ENCODE peak calls at places on chromosome 7, in seven cellular contexts. T, O, R, X, P, V and A are unnamed samples. For H3K4me1, the result is how much of the 10 kb centered on the place peaks cover.

GRCh38 chr7:17013204-17013603 is 131.4 kb upstream of the AGR3 start:
- DNase-seq in T (no peak), X (no peak), V (no peak), P (no peak), R (no peak), O (no peak), A (no peak)

GRCh38 chr7:44325181-44325671 is at the start of gene CAMK2B:
- DNase-seq in R (no peak), O (no peak), P (peak), X (no peak), V (no peak), T (no peak), A (peak)

GRCh38 chr7:128889121-128889520 is 21.4 kb downstream of the KCP start:
- DNase-seq in X (no peak), O (no peak), P (no peak), V (peak), T (no peak), R (no peak), A (no peak)

GRCh38 chr7:120725376-120726039 is 132.4 kb downstream of the TSPAN12 start:
- DNase-seq in R (no peak), O (peak), X (peak), V (no peak), P (peak), T (no peak), A (peak)

GRCh38 chr7:18293759-18294158 is 201.8 kb upstream of the HDAC9 start:
- DNase-seq in T (no peak), V (no peak), O (no peak), X (no peak), P (no peak), R (no peak), A (no peak)

GRCh38 chr7:6160191-6160623 is 112.2 kb downstream of the CYTH3 start:
- DNase-seq in P (peak), O (no peak), T (no peak), V (no peak), R (peak), X (peak), A (peak)

GRCh38 chr7:135195968-135196629 is 15.2 kb downstream of the WDR91 start:
- DNase-seq in X (no peak), O (no peak), R (no peak), V (peak), P (no peak), T (no peak), A (no peak)

GRCh38 chr7:38660427-38661099 is 29.4 kb upstream of the AMPH start:
- DNase-seq in O (peak), R (peak), T (no peak), P (peak), V (peak), X (peak), A (peak)

GRCh38 chr7:96236198-96237039 is 85.5 kb downstream of the SLC25A13 start:
- DNase-seq in R (no peak), T (peak), X (peak), V (no peak), O (peak), P (peak), A (peak)

GRCh38 chr7:22561356-22561755 is 61.4 kb upstream of the STEAP1B start:
- DNase-seq in T (peak), V (no peak), X (peak), R (peak), O (no peak), P (peak), A (peak)

GRCh38 chr7:112505495-112505894 is 24.7 kb downstream of the LSMEM1 start:
- DNase-seq in X (peak), R (no peak), P (peak), V (no peak), T (no peak), O (no peak), A (peak)

GRCh38 chr7:76338298-76339084 is 20.3 kb downstream of the YWHAG start:
- DNase-seq in X (peak), O (no peak), T (no peak), P (no peak), R (no peak), V (no peak), A (peak)

GRCh38 chr7:95549818-95550529 is 46.3 kb downstream of the PDK4 start:
- DNase-seq in R (no peak), V (no peak), X (peak), P (no peak), O (peak), T (peak), A (peak)

GRCh38 chr7:74056096-74056915 is 27.3 kb upstream of the LIMK1 start:
- DNase-seq in O (no peak), V (no peak), P (no peak), T (no peak), R (no peak), X (no peak), A (no peak)

GRCh38 chr7:141094336-141095070 is 20.6 kb downstream of the TMEM178B start:
- DNase-seq in P (no peak), R (no peak), T (no peak), V (no peak), X (no peak), O (no peak), A (no peak)

GRCh38 chr7:1825877-1826741 is 156.0 kb downstream of the ELFN1 start:
- DNase-seq in R (no peak), X (no peak), T (no peak), V (peak), O (no peak), P (no peak), A (no peak)

GRCh38 chr7:54725255-54725654 is 33.8 kb downstream of the SEC61G start:
- DNase-seq in O (no peak), P (no peak), V (no peak), R (no peak), X (no peak), T (no peak), A (no peak)

GRCh38 chr7:79868010-79868409 is 266.6 kb upstream of the GNAI1 start:
- DNase-seq in X (peak), T (no peak), V (no peak), O (no peak), R (no peak), P (no peak), A (peak)

GRCh38 chr7:7017707-7018265 is 164.6 kb upstream of the C1GALT1 start:
- DNase-seq in T (no peak), V (no peak), X (no peak), R (no peak), O (no peak), P (no peak), A (no peak)

GRCh38 chr7:124086843-124087242 is 54.0 kb upstream of the TMEM229A start:
- DNase-seq in P (no peak), X (no peak), O (no peak), T (no peak), V (no peak), R (no peak), A (no peak)

GRCh38 chr7:12861070-12861469 is 173.6 kb downstream of the ARL4A start:
- DNase-seq in X (no peak), R (no peak), P (no peak), V (no peak), T (no peak), O (no peak), A (no peak)

GRCh38 chr7:50837965-50838364 is 55.3 kb upstream of the GRB10 start:
- DNase-seq in V (no peak), P (no peak), R (no peak), O (no peak), T (no peak), X (no peak), A (peak)

GRCh38 chr7:93048136-93048930 is 69.4 kb downstream of the SAMD9 start:
- DNase-seq in P (no peak), X (no peak), V (no peak), O (no peak), R (no peak), T (no peak), A (no peak)

GRCh38 chr7:30799206-30799975 is 28.2 kb downstream of the MINDY4 start:
- DNase-seq in T (peak), V (no peak), R (no peak), P (no peak), O (no peak), X (peak), A (peak)

GRCh38 chr7:20786779-20787651 is at the start of gene SP8:
- DNase-seq in O (no peak), P (peak), R (peak), V (no peak), X (peak), T (no peak), A (peak)

GRCh38 chr7:141788296-141788695 is 1.7 kb upstream of the TAS2R5 start:
- DNase-seq in O (no peak), R (no peak), X (no peak), P (no peak), T (no peak), V (no peak), A (no peak)

GRCh38 chr7:120320218-120320961 is 47.4 kb downstream of the KCND2 start:
- DNase-seq in X (no peak), V (no peak), O (no peak), R (peak), T (no peak), P (no peak), A (no peak)

GRCh38 chr7:106258789-106259188 is 26.0 kb downstream of the NAMPT start:
- DNase-seq in T (no peak), R (no peak), P (no peak), O (no peak), X (no peak), V (no peak), A (no peak)

GRCh38 chr7:106256137-106256536 is 28.6 kb downstream of the NAMPT start:
- DNase-seq in T (no peak), X (no peak), O (no peak), V (no peak), R (no peak), P (no peak), A (no peak)

GRCh38 chr7:106255246-106255645 is 29.5 kb downstream of the NAMPT start:
- DNase-seq in O (no peak), T (no peak), V (no peak), R (no peak), X (no peak), P (no peak), A (no peak)

GRCh38 chr7:106260136-106260561 is 24.6 kb downstream of the NAMPT start:
- DNase-seq in P (no peak), R (no peak), X (no peak), V (no peak), T (no peak), O (no peak), A (no peak)

DNA sequence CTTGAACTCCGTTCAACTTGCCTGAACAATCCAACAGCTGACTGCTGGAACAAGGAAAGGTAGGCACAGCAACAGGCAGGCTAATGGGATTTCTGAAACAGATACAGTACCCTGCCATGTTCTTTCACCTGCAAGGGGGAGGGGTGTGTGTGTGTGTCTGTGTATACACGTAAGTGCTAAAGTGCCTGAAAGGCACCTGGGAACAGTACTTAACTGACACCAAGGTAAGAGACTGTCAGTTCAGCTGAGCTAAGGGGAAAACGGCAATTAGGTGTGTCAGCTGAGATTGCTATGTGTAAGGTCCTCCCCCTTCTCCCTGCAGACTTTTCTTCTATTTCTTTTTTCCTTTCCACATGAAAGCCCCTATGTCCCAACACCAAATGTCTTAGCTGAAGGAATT is 27.0 kb downstream of the NAMPT start:
- DNase-seq in V (no peak), X (no peak), T (no peak), P (no peak), R (no peak), O (no peak), A (no peak)
- H3K4me1 ChIP-seq in V (under half), X (under half), T (under half), P (under half), R (under half), O (under half), A (under half)

GRCh38 chr7:33986456-33986855 is 81.1 kb downstream of the BMPER start:
- DNase-seq in R (no peak), O (no peak), V (no peak), P (no peak), T (no peak), X (no peak), A (no peak)
- H3K4me1 ChIP-seq in R (under half), O (under half), V (under half), P (under half), T (under half), X (under half), A (under half)

DNA sequence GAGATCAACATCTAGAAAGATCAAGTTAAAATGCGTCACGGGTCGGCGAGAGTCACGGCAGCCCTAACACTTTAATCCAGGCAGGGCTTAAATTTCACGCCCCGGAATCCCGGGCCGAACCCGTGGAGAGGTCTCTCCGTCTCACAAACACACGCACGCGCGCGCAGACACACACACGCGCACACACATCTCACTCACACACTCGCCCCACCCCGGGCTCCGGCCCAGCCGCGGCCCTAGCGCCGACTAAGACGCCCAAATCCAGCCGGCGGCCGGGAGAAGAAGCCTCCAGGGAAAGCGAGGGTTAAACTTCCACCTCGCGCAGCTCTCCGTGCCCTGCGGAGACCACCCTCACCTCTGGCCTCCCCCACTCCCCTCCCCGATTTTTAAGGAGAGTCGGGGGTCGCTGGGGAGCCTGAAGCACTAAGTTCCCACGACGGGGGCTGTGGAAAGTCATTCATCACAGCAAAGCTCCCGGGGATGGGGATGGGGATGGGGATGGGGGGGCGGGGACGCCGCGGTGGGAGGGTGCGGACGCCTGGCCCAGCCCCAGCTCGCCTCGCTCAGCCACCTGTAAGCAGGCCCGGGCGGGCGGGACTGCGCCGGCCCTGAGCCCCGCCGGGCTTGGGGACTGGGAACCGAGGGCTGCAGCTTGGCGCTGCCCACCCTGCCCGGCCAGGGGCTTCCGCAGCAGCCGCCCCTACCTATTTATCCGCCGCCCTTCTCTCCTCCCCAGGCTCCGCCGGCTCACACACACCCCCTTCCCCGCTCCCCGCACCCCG is 1.6 kb downstream of the PDGFA start:
- DNase-seq in P (peak), V (no peak), R (peak), X (peak), O (no peak), T (no peak), A (peak)
- H3K4me1 ChIP-seq in P (under half), V (half or more), R (under half), X (under half), O (half or more), T (under half), A (under half)

GRCh38 chr7:46209611-46210170 is 288.6 kb upstream of the IGFBP3 start:
- DNase-seq in V (no peak), X (no peak), R (no peak), O (no peak), P (no peak), T (no peak), A (no peak)

GRCh38 chr7:46208635-46209525 is 287.8 kb upstream of the IGFBP3 start:
- DNase-seq in V (no peak), X (no peak), R (no peak), P (no peak), T (no peak), O (no peak), A (no peak)

GRCh38 chr7:46206474-46207060 is 285.5 kb upstream of the IGFBP3 start:
- DNase-seq in P (no peak), O (no peak), V (no peak), R (no peak), X (no peak), T (no peak), A (no peak)

GRCh38 chr7:46210467-46210866 is 289.4 kb upstream of the IGFBP3 start:
- DNase-seq in X (no peak), O (no peak), P (no peak), R (no peak), T (no peak), V (no peak), A (peak)

DNA sequence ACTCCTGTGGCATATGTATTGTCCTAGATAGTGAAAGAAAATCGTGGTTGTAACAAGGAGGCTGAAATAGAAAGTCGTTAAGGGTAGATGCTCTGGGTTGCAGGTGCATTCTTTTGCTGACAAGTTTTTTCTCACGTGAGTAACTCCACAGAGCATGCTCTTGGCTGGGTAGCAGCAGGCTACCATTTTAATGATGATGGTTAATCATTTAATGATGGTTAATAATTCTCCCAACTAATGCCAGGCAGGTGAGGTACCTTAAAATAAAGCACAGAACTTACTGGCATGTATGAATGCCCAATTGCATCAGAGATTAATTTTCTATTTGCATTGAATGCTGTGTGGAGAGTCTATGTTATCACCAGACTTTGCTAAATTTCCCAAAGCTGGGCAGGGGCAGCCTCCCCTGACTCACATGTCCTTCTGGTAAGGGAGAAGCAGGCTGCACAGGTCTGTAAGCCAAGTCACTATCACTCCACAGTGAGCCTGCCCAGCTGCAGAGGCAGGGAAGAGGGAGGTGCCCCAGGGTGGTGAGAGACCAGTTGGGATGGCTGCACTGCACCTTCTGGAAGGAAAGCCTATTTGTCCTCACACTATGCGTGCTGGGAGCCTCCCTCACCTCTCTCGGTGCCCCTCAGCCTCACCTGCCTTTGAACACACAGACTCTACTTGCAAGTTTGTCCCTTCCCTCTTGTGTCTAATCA is 287.0 kb upstream of the IGFBP3 start:
- DNase-seq in T (no peak), R (no peak), P (no peak), O (no peak), V (no peak), X (no peak), A (no peak)
- H3K4me1 ChIP-seq in T (under half), R (under half), P (under half), O (under half), V (under half), X (under half), A (under half)

DNA sequence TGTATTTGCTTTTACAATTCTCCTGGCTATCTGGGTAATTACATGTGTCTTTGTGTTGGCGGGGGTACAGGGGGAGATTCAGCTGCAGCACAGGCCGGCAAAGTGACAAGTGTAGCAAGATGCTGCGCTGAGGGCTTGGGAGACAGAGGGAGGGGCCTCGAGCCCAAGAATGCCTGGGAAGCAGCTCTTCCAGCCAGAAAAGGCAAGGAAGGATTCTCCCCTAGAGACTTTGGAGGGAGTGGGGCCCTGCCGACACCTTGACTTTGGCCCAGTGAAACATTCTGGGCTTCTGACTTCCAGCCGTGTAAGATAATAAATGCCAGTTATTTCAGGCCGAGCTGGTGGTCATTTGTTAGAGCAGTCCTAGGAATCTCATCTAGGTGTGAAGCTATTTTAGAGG is 7.2 kb upstream of the REPIN1 start:
- DNase-seq in V (no peak), O (no peak), T (no peak), P (no peak), X (no peak), R (no peak), A (no peak)
- H3K4me1 ChIP-seq in V (under half), O (under half), T (under half), P (under half), X (under half), R (under half), A (under half)